ENCODE peak calls at places on chromosome 19, in seven cellular contexts. Z is HCT116, X is endothelial cell of umbilical vein, T is transverse colon, M is Panc1, E is GM23338, L is esophagus muscularis mucosa. H is an unnamed sample. For H3K4me1, the result is how much of the 10 kb centered on the place peaks cover.

GRCh38 chr19:13699786-13700185 is 64.5 kb upstream of the MRI1 start:
- DNase-seq in M (no peak), Z (no peak), X (no peak), T (no peak), L (no peak), E (no peak), H (no peak)

GRCh38 chr19:13396256-13397080 is 109.8 kb downstream of the CACNA1A start:
- DNase-seq in M (no peak), Z (peak), X (peak), T (peak), E (peak), L (no peak), H (no peak)

GRCh38 chr19:17329061-17329767 is 5.4 kb downstream of the ANO8 start:
- DNase-seq in L (no peak), M (no peak), T (no peak), Z (no peak), E (peak), X (no peak), H (no peak)

GRCh38 chr19:7542556-7543348 is 7.2 kb downstream of the PNPLA6 start:
- DNase-seq in L (no peak), M (no peak), T (no peak), E (no peak), X (no peak), Z (no peak), H (no peak)

GRCh38 chr19:45063851-45064801 is 12.2 kb downstream of the ZNF296 start:
- DNase-seq in L (no peak), T (no peak), E (no peak), M (no peak), X (no peak), Z (no peak), H (no peak)

GRCh38 chr19:40139533-40140287 is 49.0 kb upstream of the ZNF780A start:
- DNase-seq in X (peak), M (peak), E (peak), T (no peak), Z (peak), L (peak), H (peak)

GRCh38 chr19:29098863-29099481 is 114.0 kb downstream of the UQCRFS1 start:
- DNase-seq in E (no peak), X (no peak), T (peak), M (peak), L (peak), Z (no peak), H (no peak)

GRCh38 chr19:35797663-35798062 is 15.0 kb downstream of the PRODH2 start:
- DNase-seq in X (no peak), Z (no peak), E (peak), M (no peak), L (no peak), T (no peak), H (no peak)

GRCh38 chr19:44607917-44608316 is 5.4 kb upstream of the IGSF23 start:
- DNase-seq in Z (no peak), X (no peak), T (no peak), E (no peak), L (no peak), M (no peak), H (no peak)

GRCh38 chr19:52520013-52520412 is 7.5 kb upstream of the ZNF808 start:
- DNase-seq in M (no peak), L (no peak), X (no peak), T (no peak), Z (no peak), E (peak), H (no peak)

GRCh38 chr19:47230921-47231214 is at the start of gene BBC3:
- DNase-seq in E (no peak), L (no peak), T (no peak), M (no peak), Z (no peak), X (no peak), H (no peak)
- H3K4me1 ChIP-seq in E (under half), L (half or more), T (under half), M (under half), Z (under half), X (under half), H (under half)

DNA sequence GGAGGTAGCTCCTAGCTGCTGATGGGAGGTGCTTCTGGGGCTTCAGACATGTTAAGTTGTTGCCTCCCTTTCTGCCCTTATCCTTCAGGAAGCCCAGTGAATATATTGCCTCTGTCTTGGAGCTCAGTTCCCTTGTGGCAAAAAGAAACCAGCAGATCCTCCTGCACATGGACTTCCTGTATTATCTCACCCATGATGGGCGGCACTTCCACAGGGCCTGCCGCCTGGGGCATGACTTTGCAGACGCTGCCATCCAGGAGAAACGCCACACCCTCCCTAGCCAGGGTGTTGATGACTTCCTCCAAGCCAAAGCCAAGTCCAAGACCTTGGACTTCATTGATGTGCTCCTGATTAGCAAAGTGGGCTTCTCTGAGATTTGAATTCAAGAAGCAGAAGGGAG is 6.0 kb upstream of the CYP4F12 start:
- DNase-seq in Z (no peak), E (no peak), T (peak), X (no peak), M (no peak), L (no peak), H (no peak)
- TF ChIP-seq POLR2AphosphoS5 in Z (no peak), E (no peak), T (no peak), X (no peak), M (no peak), L (no peak), H (no peak)

DNA sequence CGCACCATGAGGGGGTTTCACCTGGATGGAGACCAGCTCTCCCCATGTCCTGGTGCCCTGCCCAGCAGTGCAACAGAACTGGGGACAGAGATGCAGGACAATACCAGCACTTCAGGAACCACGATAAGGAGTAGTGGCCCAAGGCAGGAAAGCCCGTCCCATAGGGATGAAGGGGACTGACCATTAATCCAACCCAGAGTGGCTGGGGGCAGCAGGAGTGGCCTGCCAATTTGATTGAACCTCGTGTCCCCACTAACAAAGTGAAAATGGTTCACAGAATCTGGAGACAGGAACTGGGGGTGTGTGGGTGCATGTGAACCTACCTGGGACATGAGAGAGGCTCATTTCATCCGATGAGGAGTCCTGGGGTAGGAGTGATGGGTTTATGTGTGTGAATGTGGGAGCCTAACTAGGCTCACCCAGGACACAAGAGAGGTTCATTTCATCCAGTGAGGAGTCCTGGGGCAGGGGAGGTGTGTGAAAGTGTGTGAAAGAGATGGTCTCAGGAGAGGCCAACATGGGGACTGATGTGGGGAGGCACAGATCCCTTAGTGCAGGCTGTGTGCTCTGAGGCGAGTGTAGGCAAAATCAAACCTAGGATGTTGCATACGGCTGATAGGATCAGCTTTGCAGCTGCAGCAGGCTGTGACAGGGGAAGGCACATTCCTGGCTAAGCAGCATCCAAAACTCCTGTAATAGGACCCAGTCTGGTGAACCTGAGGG is 98.2 kb downstream of the ZNF429 start:
- DNase-seq in L (no peak), M (no peak), X (no peak), Z (no peak), E (peak), T (no peak), H (no peak)
- H3K4me1 ChIP-seq in L (under half), M (under half), X (under half), Z (under half), E (under half), T (under half), H (under half)

GRCh38 chr19:46493236-46494114 is 2.2 kb downstream of the PNMA8B start:
- DNase-seq in T (peak), X (no peak), M (no peak), L (no peak), Z (no peak), E (peak), H (no peak)
- TF ChIP-seq POLR2AphosphoS5 in T (no peak), X (no peak), M (no peak), L (no peak), Z (no peak), E (no peak), H (no peak)

DNA sequence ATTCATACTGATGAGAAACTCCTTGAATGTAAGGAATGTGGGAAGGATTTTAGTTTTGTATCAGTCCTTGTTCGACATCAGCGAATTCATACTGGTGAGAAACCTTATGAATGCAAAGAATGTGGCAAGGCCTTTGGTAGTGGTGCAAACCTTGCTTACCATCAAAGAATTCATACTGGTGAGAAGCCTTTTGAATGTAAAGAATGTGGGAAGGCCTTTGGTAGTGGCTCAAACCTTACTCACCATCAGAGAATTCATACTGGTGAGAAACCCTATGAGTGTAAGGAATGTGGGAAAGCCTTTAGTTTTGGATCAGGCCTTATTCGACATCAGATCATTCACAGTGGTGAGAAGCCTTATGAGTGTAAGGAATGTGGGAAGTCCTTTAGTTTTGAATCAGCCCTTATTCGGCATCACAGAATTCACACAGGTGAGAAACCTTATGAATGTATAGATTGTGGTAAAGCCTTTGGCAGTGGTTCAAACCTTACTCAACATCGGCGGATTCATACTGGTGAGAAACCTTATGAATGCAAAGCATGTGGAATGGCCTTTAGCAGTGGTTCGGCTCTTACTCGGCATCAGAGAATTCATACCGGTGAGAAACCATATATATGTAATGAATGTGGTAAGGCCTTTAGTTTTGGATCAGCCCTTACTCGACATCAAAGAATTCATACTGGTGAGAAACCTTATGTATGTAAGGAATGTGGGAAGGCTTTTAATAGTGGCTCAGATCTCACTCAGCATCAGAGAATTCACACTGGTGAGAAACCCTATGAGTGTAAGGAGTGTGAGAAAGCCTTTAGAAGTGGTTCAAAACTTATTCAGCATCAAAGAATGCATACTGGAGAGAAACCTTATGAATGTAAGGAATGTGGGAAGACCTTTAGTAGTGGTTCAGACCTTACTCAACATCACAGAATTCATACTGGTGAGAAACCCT is 26.6 kb downstream of the ZNF345 start:
- DNase-seq in X (no peak), Z (no peak), M (no peak), T (no peak), L (no peak), E (peak), H (no peak)
- H3K4me1 ChIP-seq in X (under half), Z (under half), M (under half), T (under half), L (under half), E (under half), H (under half)

GRCh38 chr19:38658462-38659306 is 11.2 kb downstream of the ACTN4 start:
- DNase-seq in M (peak), E (no peak), X (peak), T (peak), Z (peak), L (no peak), H (peak)
- TF ChIP-seq POLR2AphosphoS5 in M (no peak), E (no peak), X (peak), T (peak), Z (no peak), L (peak), H (peak)

GRCh38 chr19:21655540-21656126 is 111.7 kb downstream of the ZNF100 start:
- DNase-seq in T (no peak), Z (no peak), L (no peak), E (no peak), M (no peak), X (no peak), H (no peak)
- H3K4me1 ChIP-seq in T (under half), Z (under half), L (under half), E (under half), M (under half), X (under half), H (under half)

H was measured in prostate gland.